ENCODE peak calls at places on chromosomes 7 and 10, in seven cellular contexts. M is endothelial cell of umbilical vein, F is HepG2, K is colonic mucosa, J is thoracic aorta, C is fibroblast of villous mesenchyme, H is lower lobe of right lung. I is an unnamed sample.

GRCh38 chr7:12199363-12199762 is 11.7 kb upstream of the TMEM106B start:
- DNase-seq in M (no peak), F (peak; percentile 88), K (no peak), J (no peak), C (peak; percentile 73), H (no peak), I (no peak)

GRCh38 chr10:43292745-43293676 is 26.1 kb upstream of the RASGEF1A start:
- DNase-seq in M (peak; percentile 47), F (peak; percentile 21), K (peak; percentile 56), J (no peak), C (peak; percentile 45), H (peak; percentile 63), I (no peak)

GRCh38 chr10:54940418-54940817 is 139.4 kb upstream of the PCDH15 start:
- DNase-seq in M (peak; percentile 26), F (no peak), K (no peak), J (no peak), C (no peak), H (no peak), I (no peak)

GRCh38 chr10:92747600-92747999 is 57.8 kb downstream of the HHEX start:
- DNase-seq in M (no peak), F (peak; percentile 47), K (peak; percentile 23), J (no peak), C (no peak), H (peak; percentile 63), I (no peak)

GRCh38 chr7:102125127-102125561 is 161.5 kb upstream of the SH2B2 start:
- DNase-seq in M (peak; percentile 15), F (no peak), K (no peak), J (peak; percentile 49), C (peak; percentile 97), H (peak; percentile 90), I (peak; percentile 55)

GRCh38 chr10:43818687-43819086 is 170.0 kb upstream of the ZNF32 start:
- DNase-seq in M (no peak), F (no peak), K (no peak), J (no peak), C (no peak), H (no peak), I (no peak)

GRCh38 chr10:30437039-30437781 is 3.2 kb downstream of the MAP3K8 start:
- DNase-seq in M (peak; percentile 59), F (no peak), K (no peak), J (no peak), C (peak; percentile 77), H (no peak), I (no peak)

GRCh38 chr7:149196705-149197171 is 1.4 kb downstream of the ZNF282 start:
- DNase-seq in M (peak; percentile 21), F (peak; percentile 27), K (peak; percentile 42), J (no peak), C (no peak), H (no peak), I (no peak)

GRCh38 chr10:76205361-76205760 is 773.9 kb downstream of the LRMDA start:
- DNase-seq in M (no peak), F (no peak), K (no peak), J (no peak), C (peak; percentile 6), H (no peak), I (no peak)

GRCh38 chr10:4103586-4103985 is 318.6 kb upstream of the KLF6 start:
- DNase-seq in M (no peak), F (no peak), K (no peak), J (no peak), C (peak; percentile 81), H (no peak), I (no peak)

GRCh38 chr10:43109671-43110249 is 28.5 kb upstream of the CSGALNACT2 start:
- DNase-seq in M (no peak), F (no peak), K (no peak), J (no peak), C (no peak), H (no peak), I (no peak)

GRCh38 chr10:26381986-26382385 is 56.2 kb upstream of the APBB1IP start:
- DNase-seq in M (no peak), F (no peak), K (no peak), J (no peak), C (no peak), H (no peak), I (no peak)

GRCh38 chr7:2446676-2447075 is 29.5 kb downstream of the GRIFIN start:
- DNase-seq in M (no peak), F (no peak), K (no peak), J (no peak), C (no peak), H (no peak), I (no peak)

GRCh38 chr7:36048902-36049240 is 104.2 kb upstream of the EEPD1 start:
- DNase-seq in M (peak; percentile 35), F (no peak), K (no peak), J (no peak), C (peak; percentile 27), H (no peak), I (no peak)

GRCh38 chr10:80204193-80204714 is 1.1 kb downstream of the ANXA11 start:
- DNase-seq in M (no peak), F (peak; percentile 16), K (peak; percentile 77), J (no peak), C (no peak), H (peak; percentile 80), I (no peak)

GRCh38 chr7:35003679-35004278 is 33.5 kb downstream of the DPY19L1 start:
- DNase-seq in M (peak; percentile 73), F (peak; percentile 15), K (peak; percentile 87), J (no peak), C (peak; percentile 80), H (peak; percentile 80), I (peak; percentile 41)

DNA sequence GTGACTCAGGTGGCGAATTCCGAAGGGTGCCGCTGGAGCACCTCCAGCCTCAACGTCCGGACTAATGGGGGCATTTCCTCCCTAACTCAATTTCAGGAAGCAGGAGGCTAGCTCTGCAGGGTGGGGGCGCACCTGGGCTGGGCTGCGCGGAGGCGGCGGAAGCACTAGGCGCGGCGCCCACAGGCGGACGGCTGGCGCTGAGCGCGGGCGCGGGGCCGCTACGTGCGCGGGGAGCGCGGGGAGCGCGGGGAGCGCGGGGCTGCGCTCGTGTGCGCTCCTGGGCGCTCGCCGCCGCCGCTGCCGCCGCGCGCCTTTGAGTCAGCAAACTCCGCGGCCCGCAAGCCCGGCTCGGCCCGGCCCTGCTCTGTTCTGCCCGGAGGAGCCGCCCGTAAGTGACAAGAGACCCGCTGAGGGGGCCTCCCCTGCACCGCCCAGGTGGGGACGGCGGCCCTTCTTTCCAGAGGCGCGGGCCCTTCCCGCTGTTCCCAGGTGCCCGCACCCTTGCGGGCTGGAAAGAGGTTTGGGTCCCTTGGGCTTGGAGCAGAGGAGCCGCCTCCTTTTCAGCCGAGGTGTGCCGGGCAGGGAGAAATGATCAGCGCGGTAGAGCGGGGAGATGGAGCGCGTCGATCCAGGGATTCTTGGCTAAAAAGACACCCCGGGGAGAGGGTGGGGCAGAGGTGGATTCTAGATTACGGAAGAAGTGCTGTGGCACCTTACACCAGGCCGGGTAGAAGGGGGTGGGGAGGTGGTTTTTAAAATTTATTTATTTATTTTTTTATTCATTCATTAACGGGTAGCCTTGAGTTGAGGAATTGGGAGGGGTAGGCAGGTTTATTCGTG is at the start of gene SNX10:
- DNase-seq in M (no peak), F (peak; percentile 59), K (peak; percentile 67), J (no peak), C (no peak), H (peak; percentile 79), I (no peak)
- TF ChIP-seq CTCF in M (peak; percentile 7), F (peak; percentile 86), K (no peak), J (no peak), C (no peak), H (peak; percentile 27), I (no peak)

GRCh38 chr10:103583871-103584215 is 90.3 kb downstream of the NEURL1 start:
- DNase-seq in M (no peak), F (no peak), K (no peak), J (no peak), C (no peak), H (no peak), I (no peak)
- H3K4me3 ChIP-seq in M (no peak overlapping the region), F (no peak overlapping the region), K (peak overlapping the region; percentile 35), J (peak overlapping the region; percentile 52), C (no peak overlapping the region), H (peak overlapping the region; percentile 51), I (peak overlapping the region; percentile 54)

GRCh38 chr7:66905689-66906088 is 15.3 kb upstream of the TMEM248 start:
- DNase-seq in M (no peak), F (no peak), K (no peak), J (no peak), C (no peak), H (no peak), I (no peak)
- TF ChIP-seq CTCF in M (peak; percentile 27), F (peak; percentile 38), K (no peak), J (no peak), C (peak; percentile 21), H (no peak), I (no peak)

DNA sequence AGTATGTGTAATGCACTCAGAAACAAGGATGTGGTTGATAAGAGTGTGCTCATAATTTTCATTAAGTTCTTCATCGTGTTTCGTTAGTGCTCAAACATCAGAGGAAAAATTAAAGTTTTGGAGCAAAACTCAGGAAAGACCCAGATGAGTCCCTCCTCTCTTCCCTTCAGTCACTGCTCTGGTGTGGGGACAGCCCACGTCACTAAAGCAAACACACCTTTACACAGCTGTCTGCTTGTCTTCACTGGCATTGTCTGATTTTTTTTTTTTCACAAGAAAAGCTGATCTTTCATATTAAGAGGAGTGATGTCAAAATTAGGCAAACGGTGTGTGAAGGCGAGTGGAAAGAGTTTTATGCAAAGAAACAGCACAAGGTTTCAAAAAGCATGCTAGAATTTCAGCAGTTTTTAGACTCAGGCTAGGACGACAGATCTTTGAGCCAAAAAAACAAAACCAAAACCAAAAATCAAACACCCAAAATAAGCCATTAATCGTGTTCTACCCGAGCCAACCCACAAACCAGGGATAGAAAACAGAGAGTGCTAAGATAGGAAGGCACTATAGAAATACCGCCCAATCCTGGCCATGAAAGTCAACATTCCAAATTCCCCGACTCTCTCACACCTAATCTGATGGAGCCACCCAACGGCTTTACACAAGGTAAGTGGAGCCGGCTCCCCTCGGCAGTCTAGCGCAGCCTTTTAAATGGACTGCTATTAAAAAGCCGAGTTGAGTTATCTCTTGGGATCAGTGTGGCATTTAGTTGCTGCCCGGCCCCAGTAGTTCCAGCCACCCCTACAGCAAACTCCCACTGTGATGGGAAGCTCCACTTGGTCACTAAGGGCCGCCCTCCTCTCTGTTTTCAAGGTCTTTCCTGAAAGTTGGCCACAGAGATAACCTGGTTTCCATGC is 27.9 kb upstream of the GATA3 start:
- DNase-seq in M (peak; percentile 13), F (peak; percentile 39), K (no peak), J (no peak), C (no peak), H (no peak), I (no peak)
- H3K4me3 ChIP-seq in M (peak overlapping the region; percentile 51), F (peak overlapping the region; percentile 15), K (no peak overlapping the region), J (no peak overlapping the region), C (peak overlapping the region; percentile 30), H (no peak overlapping the region), I (peak overlapping the region; percentile 6)